ENCODE peak calls at places on chromosomes 3 and 15, in five cellular contexts. Q, B, F, M and P are unnamed samples.

GRCh38 chr15:84081391-84082168 is 154.0 kb upstream of the GOLGA6L4 start:
- DNase-seq in M (no peak), Q (no peak), B (no peak), F (no peak), P (no peak)

GRCh38 chr3:146148468-146148931 is 12.5 kb downstream of the PLOD2 start:
- DNase-seq in F (no peak), Q (peak), M (no peak), B (no peak), P (no peak)

GRCh38 chr3:97763586-97764148 is 891 bp upstream of the ARL6 start:
- DNase-seq in F (no peak), Q (no peak), M (no peak), B (no peak), P (no peak)

GRCh38 chr3:78992400-78992799 is 775.4 kb downstream of the ROBO1 start:
- DNase-seq in B (no peak), M (no peak), Q (no peak), F (no peak), P (no peak)

GRCh38 chr15:39127925-39128617 is 452.8 kb upstream of the THBS1 start:
- DNase-seq in B (peak), F (no peak), M (no peak), Q (peak), P (peak)

GRCh38 chr3:138081371-138082084 is 33.9 kb downstream of the DZIP1L start:
- DNase-seq in Q (peak), F (no peak), M (no peak), B (no peak), P (no peak)

GRCh38 chr15:29838352-29839010 is 16.2 kb upstream of the TJP1 start:
- DNase-seq in F (no peak), M (no peak), B (no peak), Q (no peak), P (no peak)

GRCh38 chr3:157782236-157782635 is 279.0 kb upstream of the VEPH1 start:
- DNase-seq in B (no peak), Q (no peak), M (no peak), F (no peak), P (no peak)

GRCh38 chr3:52218454-52218853 is 7.0 kb downstream of the TLR9 start:
- DNase-seq in F (no peak), Q (no peak), B (no peak), M (peak), P (no peak)

GRCh38 chr15:66323312-66323928 is 30.1 kb downstream of the DIS3L start:
- DNase-seq in M (no peak), B (no peak), Q (no peak), F (peak), P (no peak)

GRCh38 chr3:150090877-150091276 is 120.2 kb upstream of the PFN2 start:
- DNase-seq in F (no peak), B (no peak), Q (no peak), M (no peak), P (no peak)

GRCh38 chr3:31064021-31064420 is 169.6 kb upstream of the GADL1 start:
- DNase-seq in B (no peak), Q (peak), M (no peak), F (no peak), P (no peak)

GRCh38 chr3:124636863-124637296 is 93.4 kb upstream of the UMPS start:
- DNase-seq in B (no peak), M (no peak), F (no peak), Q (no peak), P (no peak)

GRCh38 chr3:110261141-110261540 is 810.5 kb upstream of the NECTIN3 start:
- DNase-seq in F (no peak), Q (no peak), B (no peak), M (no peak), P (no peak)

GRCh38 chr3:110267304-110267703 is 804.3 kb upstream of the NECTIN3 start:
- DNase-seq in Q (no peak), F (no peak), B (no peak), M (no peak), P (no peak)

DNA sequence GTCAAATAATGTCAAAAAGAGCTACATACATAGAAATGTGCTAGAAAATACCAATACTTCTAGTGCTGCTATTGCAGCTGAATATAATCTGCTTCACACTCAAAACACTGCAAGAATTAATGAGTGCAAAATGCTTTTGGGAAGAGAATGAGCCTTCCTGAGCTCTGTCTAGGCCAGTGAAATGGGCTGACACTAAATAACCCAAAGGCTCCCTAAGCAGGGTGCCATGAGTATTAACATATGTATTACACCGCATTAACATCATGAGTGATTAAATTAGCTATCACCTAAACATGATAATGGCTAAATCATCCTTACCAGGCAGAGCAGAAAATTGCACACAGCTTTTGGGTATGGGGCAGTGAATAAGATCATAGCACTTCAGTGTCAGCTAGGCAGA is 806.3 kb upstream of the NECTIN3 start:
- DNase-seq in F (no peak), B (no peak), Q (no peak), M (no peak), P (no peak)
- H3K4me3 ChIP-seq in F (no peak), B (no peak), Q (no peak), M (no peak), P (no peak)

GRCh38 chr3:186094696-186095095 is 14.2 kb downstream of the ETV5 start:
- DNase-seq in F (no peak), Q (no peak), B (no peak), M (no peak), P (no peak)

GRCh38 chr3:186095584-186096061 is 13.3 kb downstream of the ETV5 start:
- DNase-seq in M (no peak), B (no peak), F (no peak), Q (no peak), P (no peak)

GRCh38 chr3:186090884-186091283 is 18.0 kb downstream of the ETV5 start:
- DNase-seq in B (no peak), F (no peak), M (no peak), Q (no peak), P (no peak)

GRCh38 chr3:186092360-186093070 is 16.4 kb downstream of the ETV5 start:
- DNase-seq in M (no peak), B (no peak), Q (no peak), F (no peak), P (no peak)

GRCh38 chr3:186093271-186093900 is 15.5 kb downstream of the ETV5 start:
- DNase-seq in M (no peak), F (no peak), B (no peak), Q (no peak), P (no peak)
- TF ChIP-seq CTCF in M (no peak), F (no peak), B (no peak), Q (no peak), P (no peak)

GRCh38 chr3:14320221-14320620 is 82.2 kb upstream of the SLC6A6 start:
- DNase-seq in M (no peak), Q (no peak), F (no peak), B (no peak), P (no peak)
- H3K4me3 ChIP-seq in M (no peak), Q (no peak), F (no peak), B (no peak), P (no peak)

DNA sequence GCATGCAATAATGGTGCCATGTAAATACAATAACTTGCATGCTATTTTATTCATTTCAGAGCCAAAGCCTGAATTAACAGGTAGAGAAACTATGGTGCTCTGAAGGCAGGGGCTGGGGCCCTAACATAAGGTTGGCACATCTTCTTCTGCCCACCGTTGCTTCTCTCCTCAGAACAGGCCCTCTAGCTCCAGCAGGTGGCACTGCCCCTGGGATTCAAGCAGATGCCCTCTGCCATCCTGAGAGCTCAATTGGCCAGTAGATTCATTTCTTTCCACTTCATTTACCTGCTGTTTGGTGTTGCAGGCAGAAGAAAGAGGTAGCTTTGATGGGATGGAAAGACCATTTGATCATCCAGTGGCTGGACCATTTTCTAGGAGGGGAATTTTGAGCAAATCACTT is 130.5 kb downstream of the FOXB1 start:
- DNase-seq in M (no peak), Q (no peak), B (no peak), F (no peak), P (no peak)
- TF ChIP-seq CTCF in M (peak), Q (peak), B (peak), F (no peak), P (peak)

GRCh38 chr15:77064539-77065308 is 6.2 kb downstream of the TSPAN3 start:
- DNase-seq in M (no peak), B (no peak), Q (no peak), F (no peak), P (no peak)
- H3K4me3 ChIP-seq in M (no peak), B (no peak), Q (no peak), F (no peak), P (no peak)

DNA sequence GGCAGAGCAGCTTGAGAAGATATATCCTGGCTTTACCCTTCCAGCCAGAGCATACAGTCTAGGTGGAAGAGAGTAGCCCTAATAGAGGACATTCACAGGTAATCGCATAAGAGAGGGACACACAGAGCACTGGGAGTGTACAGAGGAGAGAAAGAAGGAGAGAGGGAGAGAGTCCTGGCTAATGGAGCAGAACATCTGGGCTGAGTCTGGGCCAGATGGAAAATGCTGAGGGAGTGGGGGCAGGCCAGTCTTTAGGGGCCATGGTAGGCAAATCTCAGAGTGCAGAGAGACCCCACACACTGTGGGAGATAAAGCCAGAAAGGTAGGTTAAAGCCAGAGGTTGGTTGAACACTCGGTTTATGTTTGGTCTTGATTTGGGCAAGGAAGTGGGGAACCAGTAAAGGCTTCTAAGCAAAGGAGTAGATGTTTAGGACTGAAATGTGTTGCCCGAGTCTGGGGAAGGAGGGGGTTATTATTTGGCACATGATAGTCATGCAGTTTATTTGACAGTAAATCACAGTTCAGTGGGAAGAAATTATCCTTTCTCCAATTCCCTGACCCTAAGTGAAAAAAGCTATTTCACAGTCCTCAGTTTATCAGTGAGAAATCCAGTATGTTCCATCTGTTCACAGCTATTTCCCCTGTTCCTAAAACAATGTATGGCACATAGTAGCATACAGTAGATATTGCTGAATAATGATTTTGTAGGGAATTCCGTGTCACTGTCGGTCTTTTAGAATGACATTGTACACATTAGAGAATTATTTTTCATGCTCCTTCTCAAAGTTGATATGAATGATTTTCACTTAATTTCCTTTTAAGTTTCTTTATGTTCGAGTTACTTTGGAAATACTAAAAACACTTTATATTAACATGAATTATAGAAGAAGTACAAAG is 45.7 kb downstream of the PDHB start:
- DNase-seq in Q (no peak), F (no peak), M (no peak), B (no peak), P (no peak)
- TF ChIP-seq CTCF in Q (no peak), F (no peak), M (no peak), B (no peak), P (no peak)

GRCh38 chr3:122324871-122325323 is at the start of gene CSTA:
- DNase-seq in B (peak), F (no peak), Q (peak), M (no peak), P (no peak)
- H3K4me3 ChIP-seq in B (peak), F (no peak), Q (peak), M (no peak), P (no peak)

GRCh38 chr3:177942911-177943310 is 593.3 kb upstream of the KCNMB2 start:
- DNase-seq in B (no peak), M (no peak), F (no peak), Q (no peak), P (no peak)
- TF ChIP-seq CTCF in B (no peak), M (no peak), F (no peak), Q (no peak), P (no peak)

GRCh38 chr3:53690521-53690920 is 155.7 kb downstream of the CHDH start:
- DNase-seq in B (no peak), F (no peak), Q (no peak), M (no peak), P (no peak)
- H3K4me3 ChIP-seq in B (no peak), F (no peak), Q (no peak), M (no peak), P (no peak)

GRCh38 chr15:88802991-88803240 is 320 bp upstream of the ACAN start:
- DNase-seq in F (no peak), B (no peak), Q (no peak), M (no peak), P (no peak)
- TF ChIP-seq CTCF in F (no peak), B (no peak), Q (no peak), M (no peak), P (no peak)